ENCODE peak calls at places on chromosomes 12 and 14, in five cellular contexts. N is skeletal muscle cell, V is transverse colon, D is GM23248, K is cardiac fibroblast. H is an unnamed sample.

GRCh38 chr12:76402259-76402658 is 54.0 kb upstream of the BBS10 start:
- DNase-seq in N (no peak), V (no peak), D (no peak), K (no peak), H (peak; percentile 51)

GRCh38 chr12:25992026-25992782 is 33.7 kb downstream of the RASSF8 start:
- DNase-seq in N (no peak), V (no peak), D (no peak), K (no peak), H (no peak)

GRCh38 chr14:76810953-76811400 is 1.7 kb downstream of the ANGEL1 start:
- DNase-seq in N (no peak), V (peak; percentile 27), D (peak; percentile 68), K (peak; percentile 58), H (peak; percentile 44)

GRCh38 chr12:69655616-69656336 is 43.3 kb downstream of the BEST3 start:
- DNase-seq in N (peak; percentile 49), V (no peak), D (peak; percentile 90), K (peak; percentile 91), H (peak; percentile 30)

GRCh38 chr12:50200507-50201273 is 33.5 kb upstream of the CERS5 start:
- DNase-seq in N (peak; percentile 52), V (no peak), D (peak; percentile 82), K (peak; percentile 68), H (no peak)

GRCh38 chr14:92649934-92650545 is 98.4 kb downstream of the LGMN start:
- DNase-seq in N (peak; percentile 77), V (peak; percentile 71), D (peak; percentile 85), K (peak; percentile 91), H (no peak)

GRCh38 chr12:34398706-34399630 is 376.7 kb downstream of the ALG10 start:
- DNase-seq in N (no peak), V (peak; percentile 1), D (no peak), K (no peak), H (peak; percentile 28)

GRCh38 chr12:15754233-15754632 is 35.0 kb downstream of the EPS8 start:
- DNase-seq in N (no peak), V (no peak), D (peak; percentile 62), K (peak; percentile 59), H (no peak)

GRCh38 chr12:129902371-129903091 is 1.3 kb downstream of the TMEM132D start:
- DNase-seq in N (no peak), V (no peak), D (no peak), K (no peak), H (no peak)

GRCh38 chr12:123075092-123075491 is 75.8 kb downstream of the PITPNM2 start:
- DNase-seq in N (no peak), V (no peak), D (no peak), K (no peak), H (no peak)

GRCh38 chr14:22848391-22849164 is 12.2 kb downstream of the MMP14 start:
- DNase-seq in N (peak; percentile 92), V (peak; percentile 56), D (peak; percentile 88), K (peak; percentile 90), H (no peak)

GRCh38 chr14:98906123-98906995 is 365.6 kb downstream of the BCL11B start:
- DNase-seq in N (no peak), V (peak; percentile 29), D (no peak), K (no peak), H (no peak)

GRCh38 chr12:124691429-124691828 is 124.0 kb upstream of the NCOR2 start:
- DNase-seq in N (no peak), V (no peak), D (no peak), K (no peak), H (no peak)

GRCh38 chr12:56220611-56221232 is 1.0 kb downstream of the RNF41 start:
- DNase-seq in N (no peak), V (no peak), D (peak; percentile 66), K (peak; percentile 66), H (no peak)

GRCh38 chr14:100747021-100747586 is 20.4 kb downstream of the DLK1 start:
- DNase-seq in N (peak; percentile 88), V (no peak), D (peak; percentile 99), K (peak; percentile 85), H (no peak)

GRCh38 chr12:103799504-103800251 is 41.4 kb downstream of the NT5DC3 start:
- DNase-seq in N (no peak), V (peak; percentile 20), D (peak; percentile 50), K (peak; percentile 85), H (no peak)

GRCh38 chr12:68406134-68406576 is 74.0 kb upstream of the MDM1 start:
- DNase-seq in N (peak; percentile 80), V (peak; percentile 94), D (peak; percentile 81), K (peak; percentile 91), H (peak; percentile 41)

GRCh38 chr12:128424931-128425431 is 158.0 kb downstream of the TMEM132C start:
- DNase-seq in N (no peak), V (no peak), D (no peak), K (no peak), H (no peak)

GRCh38 chr14:54500744-54501143 is 9.0 kb upstream of the CGRRF1 start:
- DNase-seq in N (no peak), V (no peak), D (no peak), K (no peak), H (no peak)

GRCh38 chr12:7989827-7990491 is 42.6 kb upstream of the FOXJ2 start:
- DNase-seq in N (no peak), V (peak; percentile 21), D (no peak), K (peak; percentile 19), H (peak; percentile 85)

GRCh38 chr12:68345763-68346162 is 13.6 kb upstream of the MDM1 start:
- DNase-seq in N (no peak), V (no peak), D (no peak), K (no peak), H (no peak)

GRCh38 chr12:113467154-113467513 is 4.5 kb downstream of the LHX5 start:
- DNase-seq in N (no peak), V (no peak), D (no peak), K (no peak), H (no peak)

GRCh38 chr12:45076417-45077031 is 25.6 kb upstream of the DBX2 start:
- DNase-seq in N (no peak), V (no peak), D (no peak), K (no peak), H (no peak)

GRCh38 chr12:116492703-116493324 is 66.4 kb upstream of the MAP1LC3B2 start:
- DNase-seq in N (no peak), V (no peak), D (peak; percentile 91), K (peak; percentile 88), H (peak; percentile 68)

GRCh38 chr14:103008126-103008525 is 49.2 kb downstream of the CDC42BPB start:
- DNase-seq in N (no peak), V (no peak), D (no peak), K (no peak), H (no peak)

GRCh38 chr12:71392521-71393145 is 47.0 kb upstream of the LGR5 start:
- DNase-seq in N (peak; percentile 41), V (no peak), D (peak; percentile 79), K (peak; percentile 88), H (peak; percentile 34)

GRCh38 chr12:109710279-109710746 is 3.3 kb upstream of the FAM222A start:
- DNase-seq in N (no peak), V (no peak), D (no peak), K (no peak), H (no peak)

GRCh38 chr12:78121969-78122610 is 291.4 kb downstream of the NAV3 start:
- DNase-seq in N (no peak), V (no peak), D (peak; percentile 10), K (no peak), H (no peak)

GRCh38 chr12:111444314-111444705 is 38.6 kb downstream of the SH2B3 start:
- DNase-seq in N (peak; percentile 42), V (peak; percentile 12), D (no peak), K (no peak), H (no peak)

GRCh38 chr14:80959448-80960006 is 4.1 kb downstream of the TSHR start:
- DNase-seq in N (no peak), V (peak; percentile 46), D (no peak), K (no peak), H (no peak)

DNA sequence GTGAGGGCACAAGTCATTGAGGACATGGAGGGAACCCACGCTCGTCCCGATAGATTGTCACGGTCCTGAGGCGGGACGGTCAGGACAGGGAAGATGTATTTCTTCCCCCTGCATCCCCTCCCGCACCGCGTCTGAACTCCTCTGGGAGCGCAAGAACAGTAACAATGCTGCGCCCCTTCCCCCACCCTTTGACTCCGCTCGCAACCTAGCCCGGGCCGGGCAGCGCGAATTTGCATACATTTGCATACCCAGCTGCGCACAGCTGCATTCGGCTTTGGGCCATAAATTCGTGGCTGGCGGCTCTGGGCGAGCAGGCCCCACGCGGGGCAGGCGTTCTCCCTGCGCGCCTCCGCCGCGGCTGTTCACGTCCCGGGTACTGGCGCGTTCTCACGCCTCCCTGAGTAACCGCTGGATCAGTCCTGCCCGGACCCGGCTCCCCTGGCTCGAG is 29.0 kb upstream of the SMUG1 start:
- DNase-seq in N (no peak), V (peak; percentile 55), D (peak; percentile 50), K (peak; percentile 22), H (no peak)
- H3K4me3 ChIP-seq in N (peak overlapping the region; percentile 48), V (peak overlapping the region; percentile 3), D (peak overlapping the region; percentile 69), K (peak overlapping the region; percentile 48), H (peak overlapping the region; percentile 18)

GRCh38 chr12:107126688-107127481 is 33.5 kb upstream of the CRY1 start:
- DNase-seq in N (no peak), V (no peak), D (peak; percentile 56), K (peak; percentile 32), H (no peak)
- H3K4me3 ChIP-seq in N (no peak overlapping the region), V (no peak overlapping the region), D (no peak overlapping the region), K (no peak overlapping the region), H (no peak overlapping the region)

GRCh38 chr12:53789570-53789969 is 37.8 kb upstream of the CISTR start:
- DNase-seq in N (no peak), V (no peak), D (no peak), K (no peak), H (no peak)

GRCh38 chr12:53788892-53789291 is 37.1 kb upstream of the CISTR start:
- DNase-seq in N (no peak), V (no peak), D (no peak), K (no peak), H (no peak)

GRCh38 chr12:53785161-53785560 is 33.4 kb upstream of the CISTR start:
- DNase-seq in N (no peak), V (no peak), D (no peak), K (no peak), H (no peak)

GRCh38 chr12:53782093-53782703 is 30.4 kb upstream of the CISTR start:
- DNase-seq in N (no peak), V (no peak), D (no peak), K (no peak), H (no peak)

DNA sequence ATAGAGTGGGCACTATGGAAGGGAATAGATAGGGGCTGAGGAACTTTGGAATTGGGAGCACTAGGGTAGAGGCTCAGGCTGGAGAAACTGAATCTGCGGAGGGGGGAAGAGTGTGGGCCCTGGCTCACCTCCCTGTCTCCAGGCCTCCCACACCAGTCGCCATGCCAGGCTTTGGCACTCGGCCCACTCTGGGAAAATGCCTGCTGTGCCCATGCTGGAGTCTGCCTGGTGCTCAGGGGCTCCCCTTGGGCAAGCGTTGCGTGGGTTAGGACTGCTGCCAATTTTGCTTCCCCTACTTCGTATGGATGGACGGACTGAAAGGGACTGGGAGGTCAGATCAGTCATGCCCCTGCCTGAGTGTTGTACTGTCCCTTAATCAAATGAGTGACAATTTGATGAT is 34.6 kb upstream of the CISTR start:
- DNase-seq in N (no peak), V (no peak), D (no peak), K (no peak), H (no peak)
- H3K4me3 ChIP-seq in N (no peak overlapping the region), V (no peak overlapping the region), D (no peak overlapping the region), K (no peak overlapping the region), H (no peak overlapping the region)

DNA sequence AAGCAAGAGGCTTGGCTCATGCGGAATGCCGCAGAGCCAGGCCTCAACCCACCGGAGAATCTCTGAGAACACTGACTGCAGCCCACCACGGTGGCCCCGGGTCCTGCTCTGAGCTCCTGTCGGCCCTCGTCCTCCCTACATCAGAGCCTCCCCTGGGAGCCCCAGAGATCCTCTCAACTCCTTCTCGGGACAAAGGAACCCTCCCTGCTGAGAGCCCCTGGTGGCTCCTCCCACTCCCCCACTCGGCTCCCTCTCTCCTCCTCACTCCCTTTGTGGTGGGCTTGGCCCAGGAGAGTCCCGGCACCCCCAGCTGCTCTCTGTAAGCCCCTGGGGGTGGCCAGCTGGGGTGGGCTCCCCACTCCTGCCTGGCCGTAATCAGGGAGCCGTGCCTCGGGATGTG is 11.1 kb upstream of the INF2 start:
- DNase-seq in N (no peak), V (no peak), D (peak; percentile 45), K (peak; percentile 39), H (no peak)
- H3K4me3 ChIP-seq in N (peak overlapping the region; percentile 51), V (peak overlapping the region; percentile 49), D (peak overlapping the region; percentile 73), K (peak overlapping the region; percentile 51), H (peak overlapping the region; percentile 66)

H was measured in Caco-2.